ENCODE peak calls at places on chromosomes 1 and 21, in four cellular contexts. V, Y, K and T are unnamed samples. For H3K27me3, the result is how much of the 10 kb centered on the place peaks cover.

GRCh38 chr1:56450004-56450666 is 129.2 kb downstream of the PLPP3 start:
- DNase-seq in V (no peak), Y (no peak), K (no peak), T (no peak)

GRCh38 chr21:19922122-19922521 is 1076.1 kb upstream of the NCAM2 start:
- DNase-seq in K (no peak), V (no peak), Y (no peak), T (no peak)

GRCh38 chr1:97366986-97367385 is 553.8 kb downstream of the DPYD start:
- DNase-seq in K (no peak), V (no peak), Y (no peak), T (no peak)

GRCh38 chr1:93172778-93173177 is 7.4 kb downstream of the TMED5 start:
- DNase-seq in Y (no peak), V (no peak), K (no peak), T (no peak)

GRCh38 chr1:28887835-28888682 is 26.3 kb upstream of the EPB41 start:
- DNase-seq in V (peak), Y (no peak), K (peak), T (no peak)

GRCh38 chr1:96087719-96088118 is 633.9 kb upstream of the PTBP2 start:
- DNase-seq in V (no peak), K (no peak), Y (no peak), T (no peak)

GRCh38 chr1:3607703-3608065 is 3.6 kb downstream of the MEGF6 start:
- DNase-seq in K (no peak), Y (no peak), V (no peak), T (no peak)

GRCh38 chr1:47608296-47608875 is 170.5 kb downstream of the FOXD2 start:
- DNase-seq in Y (no peak), K (no peak), V (no peak), T (no peak)

GRCh38 chr21:41241341-41241740 is 73.4 kb downstream of the BACE2 start:
- DNase-seq in Y (no peak), K (no peak), V (no peak), T (no peak)

GRCh38 chr1:160228431-160228830 is 23.2 kb downstream of the PEA15 start:
- DNase-seq in V (no peak), K (no peak), Y (no peak), T (no peak)

GRCh38 chr1:206716519-206717236 is 32.0 kb downstream of the MAPKAPK2 start:
- DNase-seq in Y (no peak), K (no peak), V (no peak), T (no peak)

GRCh38 chr21:30408782-30409494 is 13.1 kb downstream of the KRTAP13-1 start:
- DNase-seq in V (peak), Y (no peak), K (no peak), T (no peak)

GRCh38 chr1:53326598-53327182 is 1.2 kb downstream of the LRP8 start:
- DNase-seq in V (peak), K (no peak), Y (no peak), T (no peak)

GRCh38 chr21:35303085-35303484 is 254.0 kb upstream of the RUNX1 start:
- DNase-seq in V (no peak), K (no peak), Y (peak), T (no peak)
- TF ChIP-seq CTCF in V (no peak), K (no peak), Y (no peak), T (no peak)

GRCh38 chr1:13456894-13457532 is 46.8 kb downstream of the PRAMEF20 start:
- DNase-seq in Y (no peak), K (no peak), V (no peak), T (no peak)

GRCh38 chr1:13450204-13450603 is 40.0 kb downstream of the PRAMEF20 start:
- DNase-seq in V (no peak), K (no peak), Y (no peak), T (peak)

DNA sequence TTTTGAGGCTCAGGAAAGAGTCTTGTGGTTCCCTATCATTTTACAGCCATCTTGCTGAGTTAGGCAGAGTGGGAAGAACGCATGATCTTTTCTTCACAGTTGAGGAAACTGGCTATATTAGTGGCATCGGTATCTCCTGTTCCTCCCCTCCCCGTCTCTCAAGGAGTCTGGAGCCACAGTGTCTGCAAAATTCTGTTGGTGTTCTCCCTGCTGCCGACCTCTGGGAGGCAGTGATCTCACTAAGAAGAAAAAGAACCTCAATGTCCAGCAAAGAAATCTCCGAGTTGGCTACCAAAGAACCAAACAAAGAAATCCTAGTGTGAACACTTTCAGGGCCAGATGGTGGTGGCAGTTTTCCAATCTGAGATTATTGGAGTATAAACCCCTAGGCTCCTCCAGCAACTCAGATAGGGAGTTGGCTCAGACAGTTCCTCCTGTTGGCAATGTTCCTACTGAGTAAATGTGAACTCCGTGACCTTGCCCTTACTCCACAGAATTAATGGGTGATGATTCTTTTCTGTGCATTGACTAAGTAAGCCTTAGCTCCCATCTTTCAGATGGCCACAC is 41.2 kb downstream of the PRAMEF20 start:
- DNase-seq in V (no peak), Y (no peak), K (no peak), T (no peak)
- H3K27me3 ChIP-seq in V (under half), Y (under half), K (under half), T (under half)

GRCh38 chr1:2126331-2127180 is 68.0 kb downstream of the FAAP20 start:
- DNase-seq in K (peak), V (no peak), Y (no peak), T (peak)
- H3K27ac ChIP-seq in K (no peak), V (no peak), Y (no peak), T (no peak)

GRCh38 chr1:1061682-1062363 is 12.3 kb downstream of the RNF223 start:
- DNase-seq in V (no peak), K (no peak), Y (no peak), T (no peak)

GRCh38 chr1:1060281-1061000 is 13.7 kb downstream of the RNF223 start:
- DNase-seq in K (no peak), Y (no peak), V (no peak), T (no peak)

GRCh38 chr1:1058088-1058905 is 15.8 kb downstream of the RNF223 start:
- DNase-seq in V (peak), K (no peak), Y (no peak), T (no peak)

GRCh38 chr1:1059494-1060280 is 14.4 kb downstream of the RNF223 start:
- DNase-seq in V (peak), Y (no peak), K (peak), T (peak)

DNA sequence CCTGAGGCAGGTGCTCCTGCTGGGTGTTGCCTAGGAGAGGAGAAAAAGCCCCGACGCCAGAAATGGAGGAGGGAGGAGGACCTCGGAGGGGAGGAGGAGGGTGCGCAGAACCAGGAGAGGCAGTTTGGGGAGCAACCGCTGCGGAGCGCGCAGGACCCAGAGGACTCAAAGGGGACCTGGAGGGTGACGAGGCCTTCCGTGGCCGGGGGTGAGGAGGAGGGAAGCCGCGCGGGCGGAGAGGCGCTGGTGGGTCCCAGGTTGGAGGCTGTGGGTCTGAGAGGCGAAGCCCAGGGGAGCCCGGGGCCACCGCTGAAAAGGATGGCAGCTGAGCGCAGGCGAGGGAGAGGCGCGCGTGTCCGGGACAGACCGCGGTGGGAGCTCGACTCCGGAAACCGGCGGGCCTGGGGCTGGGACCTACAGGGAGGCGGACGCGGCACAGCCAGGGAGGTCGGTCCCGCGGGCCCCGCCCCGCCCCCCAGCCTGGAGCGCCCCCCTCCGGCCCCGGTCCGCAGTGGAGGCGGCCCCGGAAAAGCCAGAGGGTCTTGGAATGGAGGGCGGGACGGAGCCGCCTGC is 15.1 kb downstream of the RNF223 start:
- DNase-seq in K (no peak), V (peak), Y (no peak), T (no peak)
- TF ChIP-seq CTCF in K (peak), V (peak), Y (peak), T (peak)

GRCh38 chr1:150514260-150514659 is 1.3 kb upstream of the FALEC start:
- DNase-seq in V (no peak), K (no peak), Y (no peak), T (peak)

GRCh38 chr1:150513275-150513885 is 2.2 kb upstream of the FALEC start:
- DNase-seq in Y (no peak), K (no peak), V (no peak), T (no peak)

GRCh38 chr1:150515328-150516049 is at the start of gene FALEC:
- DNase-seq in Y (peak), K (peak), V (peak), T (peak)

GRCh38 chr1:150516050-150516591 is 569 bp downstream of the FALEC start:
- DNase-seq in Y (no peak), V (no peak), K (no peak), T (no peak)

DNA sequence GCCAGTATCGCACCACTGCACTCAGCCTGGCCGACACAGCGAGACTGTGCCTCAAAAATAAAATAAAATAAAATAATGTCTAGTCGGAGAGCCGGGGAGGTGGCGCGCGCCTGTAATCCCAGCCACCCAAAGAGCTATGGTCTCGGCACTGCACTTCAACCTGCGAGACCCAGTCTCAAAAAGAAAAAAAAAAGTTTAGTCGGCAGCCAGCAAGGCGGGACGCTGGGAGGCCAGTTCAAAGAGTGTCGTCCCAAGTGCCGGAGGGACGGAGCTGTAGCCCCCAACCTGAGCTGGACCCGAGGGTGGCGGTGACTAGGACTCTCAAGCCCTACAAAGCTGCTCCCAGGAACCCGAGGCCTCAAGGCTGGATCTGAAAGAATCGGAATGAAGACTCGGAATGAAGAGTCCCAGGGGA is 632 bp upstream of the FALEC start:
- DNase-seq in K (no peak), Y (no peak), V (peak), T (no peak)
- H3K27me3 ChIP-seq in K (under half), Y (under half), V (under half), T (under half)